ENCODE peak calls at places on chromosomes 16 and 17, in six cellular contexts. Z is IMR-90, N is neuronal stem cell, P is trophoblast cell, F is mesenchymal stem cell, M is H1. C is an unnamed sample.

GRCh38 chr17:43952351-43952723 is 1.4 kb downstream of the PYY start:
- DNase-seq in Z (no peak), N (no peak), P (no peak), F (peak; percentile 23), M (no peak), C (peak; percentile 72)

GRCh38 chr17:68089881-68090280 is 54.3 kb downstream of the KPNA2 start:
- DNase-seq in Z (peak; percentile 24), N (no peak), P (peak; percentile 96), F (peak; percentile 70), M (no peak), C (no peak)

GRCh38 chr17:33163827-33164555 is 129.1 kb downstream of the ASIC2 start:
- DNase-seq in Z (no peak), N (no peak), P (no peak), F (no peak), M (no peak), C (no peak)

GRCh38 chr17:56141046-56141839 is 12.0 kb upstream of the ANKFN1 start:
- DNase-seq in Z (peak; percentile 45), N (no peak), P (no peak), F (no peak), M (no peak), C (no peak)

GRCh38 chr17:20091161-20092029 is 82.2 kb downstream of the SPECC1 start:
- DNase-seq in Z (no peak), N (no peak), P (no peak), F (peak; percentile 8), M (no peak), C (no peak)

GRCh38 chr17:44752953-44753861 is 5.6 kb upstream of the ADAM11 start:
- DNase-seq in Z (no peak), N (no peak), P (no peak), F (no peak), M (no peak), C (no peak)

GRCh38 chr16:7185689-7186088 is 147.0 kb upstream of the RBFOX1 start:
- DNase-seq in Z (no peak), N (no peak), P (peak; percentile 48), F (no peak), M (no peak), C (no peak)

GRCh38 chr16:87068316-87068715 is 248.9 kb downstream of the C16orf95 start:
- DNase-seq in Z (no peak), N (no peak), P (no peak), F (no peak), M (no peak), C (no peak)

GRCh38 chr16:74035816-74036215 is 260.8 kb upstream of the PSMD7 start:
- DNase-seq in Z (peak; percentile 2), N (no peak), P (no peak), F (no peak), M (no peak), C (no peak)

GRCh38 chr16:84391151-84391873 is 23.0 kb downstream of the ATP2C2 start:
- DNase-seq in Z (peak; percentile 46), N (no peak), P (peak; percentile 39), F (no peak), M (no peak), C (no peak)

GRCh38 chr17:35738519-35739133 is 7.2 kb downstream of the RASL10B start:
- DNase-seq in Z (no peak), N (no peak), P (no peak), F (no peak), M (no peak), C (no peak)

GRCh38 chr16:29651950-29652349 is 11.1 kb upstream of the SPN start:
- DNase-seq in Z (no peak), N (no peak), P (no peak), F (no peak), M (no peak), C (no peak)

GRCh38 chr16:24525970-24526559 is 13.3 kb upstream of the RBBP6 start:
- DNase-seq in Z (no peak), N (no peak), P (peak; percentile 95), F (no peak), M (no peak), C (peak; percentile 4)

GRCh38 chr17:36008998-36009665 is 7.8 kb upstream of the CCL15 start:
- DNase-seq in Z (peak; percentile 12), N (no peak), P (peak; percentile 8), F (peak; percentile 7), M (no peak), C (peak; percentile 50)

GRCh38 chr16:4419402-4419801 is 3.0 kb upstream of the CORO7 start:
- DNase-seq in Z (no peak), N (no peak), P (no peak), F (no peak), M (no peak), C (no peak)

GRCh38 chr16:4416200-4417032 is at the start of gene CORO7:
- DNase-seq in Z (peak; percentile 76), N (peak; percentile 77), P (peak; percentile 94), F (peak; percentile 91), M (no peak), C (peak; percentile 90)

GRCh38 chr16:4425378-4426020 is at the start of gene DNAJA3:
- DNase-seq in Z (peak; percentile 96), N (peak; percentile 93), P (peak; percentile 97), F (peak; percentile 98), M (peak; percentile 74), C (peak; percentile 91)

GRCh38 chr16:4415538-4416199 is 727 bp downstream of the CORO7 start:
- DNase-seq in Z (no peak), N (no peak), P (peak; percentile 56), F (no peak), M (no peak), C (peak; percentile 37)

GRCh38 chr16:4420703-4421102 is 4.3 kb upstream of the CORO7 start:
- DNase-seq in Z (no peak), N (no peak), P (no peak), F (peak; percentile 8), M (no peak), C (no peak)
- H2AFZ ChIP-seq in Z (no peak overlapping the region), N (no peak overlapping the region), P (no peak overlapping the region), F (no peak overlapping the region), M (no peak overlapping the region), C (no peak overlapping the region)

GRCh38 chr16:85570213-85570734 is 42.8 kb upstream of the GSE1 start:
- DNase-seq in Z (no peak), N (no peak), P (peak; percentile 81), F (no peak), M (no peak), C (no peak)

GRCh38 chr16:85569615-85570212 is 43.4 kb upstream of the GSE1 start:
- DNase-seq in Z (peak; percentile 78), N (no peak), P (no peak), F (peak; percentile 92), M (no peak), C (peak; percentile 80)

GRCh38 chr16:85569039-85569614 is 44.0 kb upstream of the GSE1 start:
- DNase-seq in Z (no peak), N (no peak), P (no peak), F (no peak), M (no peak), C (no peak)

GRCh38 chr16:85567101-85567866 is 45.8 kb upstream of the GSE1 start:
- DNase-seq in Z (no peak), N (no peak), P (no peak), F (no peak), M (no peak), C (peak; percentile 59)

GRCh38 chr16:85568519-85568918 is 44.6 kb upstream of the GSE1 start:
- DNase-seq in Z (no peak), N (no peak), P (peak; percentile 72), F (no peak), M (no peak), C (no peak)
- H2AK5ac ChIP-seq in Z (no peak overlapping the region), N (no peak overlapping the region), P (no peak overlapping the region), F (peak overlapping the region; percentile 84), M (peak overlapping the region; percentile 47), C (no peak overlapping the region)

GRCh38 chr17:2214047-2214717 is 89.4 kb downstream of the SMG6 start:
- DNase-seq in Z (peak; percentile 93), N (no peak), P (peak; percentile 37), F (peak; percentile 97), M (no peak), C (no peak)

GRCh38 chr17:2211661-2212327 is 91.8 kb downstream of the SMG6 start:
- DNase-seq in Z (no peak), N (no peak), P (no peak), F (no peak), M (no peak), C (no peak)

GRCh38 chr17:2212328-2212981 is 91.1 kb downstream of the SMG6 start:
- DNase-seq in Z (peak; percentile 79), N (no peak), P (peak; percentile 79), F (peak; percentile 59), M (no peak), C (no peak)

GRCh38 chr17:2214887-2215615 is 88.5 kb downstream of the SMG6 start:
- DNase-seq in Z (peak; percentile 88), N (no peak), P (no peak), F (peak; percentile 93), M (no peak), C (no peak)

DNA sequence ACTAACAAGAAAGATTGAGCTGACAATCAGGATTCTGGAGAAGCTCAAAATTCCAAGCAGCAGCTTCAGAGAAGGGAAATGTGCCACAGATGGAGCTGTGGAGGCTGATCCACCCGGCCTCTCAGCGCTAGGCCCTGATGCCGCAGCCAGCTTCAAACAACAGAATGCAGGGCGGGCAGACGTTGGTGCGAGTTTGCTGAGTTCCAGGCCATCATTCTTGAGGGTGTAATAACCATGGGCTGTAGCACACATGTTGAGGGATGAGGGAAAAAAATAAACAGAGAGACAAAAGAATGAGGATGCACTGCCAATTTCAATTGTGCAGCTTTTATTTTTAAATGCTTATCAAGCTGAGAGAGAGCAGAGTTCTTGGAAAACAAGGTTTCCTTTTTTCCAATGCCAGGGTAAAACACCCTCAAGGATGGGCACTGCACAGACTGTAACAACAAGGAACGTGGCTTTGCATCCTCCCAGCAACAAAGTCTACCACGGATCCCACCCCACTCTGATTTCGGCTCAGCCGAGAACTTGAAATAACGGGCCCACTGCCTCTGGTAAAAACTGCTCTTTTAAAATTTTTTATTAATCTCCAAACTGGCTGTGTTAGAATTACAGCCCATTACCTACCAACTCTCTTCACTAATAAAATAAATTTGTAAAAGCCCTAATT is 90.2 kb downstream of the SMG6 start:
- DNase-seq in Z (peak; percentile 71), N (no peak), P (peak; percentile 63), F (peak; percentile 43), M (no peak), C (no peak)
- H2AFZ ChIP-seq in Z (peak overlapping the region; percentile 21), N (no peak overlapping the region), P (no peak overlapping the region), F (no peak overlapping the region), M (no peak overlapping the region), C (no peak overlapping the region)

GRCh38 chr16:57475711-57476339 is 10.5 kb downstream of the DOK4 start:
- DNase-seq in Z (peak; percentile 33), N (no peak), P (peak; percentile 57), F (peak; percentile 76), M (peak; percentile 77), C (peak; percentile 96)
- H2AK5ac ChIP-seq in Z (no peak overlapping the region), N (no peak overlapping the region), P (no peak overlapping the region), F (no peak overlapping the region), M (no peak overlapping the region), C (no peak overlapping the region)